ENCODE peak calls at places on chromosomes 2 and 18, in six cellular contexts. G, E, V, U, I and J are unnamed samples.

GRCh38 chr2:83168377-83168776 is 1290.7 kb downstream of the SUCLG1 start:
- DNase-seq in I (no peak), E (no peak), V (no peak), U (no peak), G (no peak), J (no peak)

GRCh38 chr2:85131116-85131515 is 2.1 kb upstream of the TCF7L1 start:
- DNase-seq in I (no peak), E (peak; percentile 13), U (no peak), V (no peak), G (no peak), J (no peak)

GRCh38 chr2:71778514-71779305 is 325.3 kb downstream of the DYSF start:
- DNase-seq in G (no peak), I (no peak), E (no peak), V (no peak), U (no peak), J (no peak)

GRCh38 chr18:59145055-59145454 is 5.4 kb downstream of the SEC11C start:
- DNase-seq in V (no peak), E (no peak), U (no peak), I (no peak), G (no peak), J (no peak)

GRCh38 chr2:208033701-208034502 is 8.6 kb upstream of the PLEKHM3 start:
- DNase-seq in V (peak; percentile 91), G (no peak), E (peak; percentile 75), U (no peak), I (no peak), J (peak; percentile 69)

GRCh38 chr2:96762529-96763253 is 2.0 kb downstream of the CNNM4 start:
- DNase-seq in E (no peak), U (no peak), I (no peak), G (no peak), V (peak; percentile 69), J (no peak)

GRCh38 chr2:63841254-63842022 is at the start of gene UGP2:
- DNase-seq in V (peak; percentile 92), E (peak; percentile 77), I (peak; percentile 96), G (peak; percentile 68), U (peak; percentile 93), J (peak; percentile 95)

GRCh38 chr2:214800180-214800579 is 9.3 kb downstream of the BARD1 start:
- DNase-seq in I (no peak), U (no peak), G (no peak), E (no peak), V (no peak), J (no peak)

GRCh38 chr2:177816740-177817139 is 255.8 kb downstream of the PDE11A start:
- DNase-seq in V (no peak), E (no peak), U (no peak), G (no peak), I (no peak), J (no peak)

DNA sequence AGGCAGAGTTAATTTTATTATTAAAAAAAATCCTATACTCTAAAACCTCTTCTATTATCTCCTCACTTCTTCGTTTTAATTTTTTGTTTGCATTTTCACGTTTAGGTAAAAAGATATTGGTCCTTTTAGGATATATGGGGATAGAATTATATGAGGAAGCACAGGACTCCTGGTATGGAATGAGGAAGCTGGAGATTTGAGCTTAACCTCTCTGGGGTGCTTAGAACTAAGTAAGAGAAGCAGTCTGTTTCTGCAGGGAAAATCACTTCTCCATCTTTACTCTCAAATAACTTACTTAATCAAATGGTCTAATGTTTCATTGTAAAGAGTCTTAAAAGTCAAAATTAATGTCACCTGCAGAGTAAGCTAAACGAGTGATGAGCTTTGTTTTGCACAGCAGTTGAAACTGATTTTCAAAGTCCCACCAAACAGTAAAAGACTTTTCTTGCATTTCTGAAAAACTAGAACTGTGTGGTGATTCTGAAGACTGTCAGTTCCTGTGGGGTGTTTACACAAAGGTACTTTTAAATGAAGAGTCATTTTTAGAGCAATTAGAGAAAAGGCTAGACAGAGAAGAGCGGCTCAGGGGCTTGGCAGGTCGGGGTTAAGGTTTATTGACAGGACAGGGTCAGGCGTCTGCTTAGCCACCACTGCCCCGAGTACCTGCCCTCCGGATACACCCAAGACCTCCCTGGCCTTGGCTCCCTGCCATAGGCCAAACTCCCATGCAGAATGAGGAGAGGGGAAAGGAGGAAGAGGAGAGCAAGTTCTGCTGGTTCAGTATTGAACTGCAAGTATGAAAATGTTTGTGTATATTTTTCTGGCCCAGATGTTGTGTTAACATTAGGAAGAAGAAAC is 21.6 kb downstream of the METAP1D start:
- DNase-seq in I (no peak), U (no peak), V (peak; percentile 67), E (no peak), G (no peak), J (no peak)
- H3K4me3 ChIP-seq in I (no peak overlapping the region), U (peak overlapping the region; percentile 17), V (peak overlapping the region; percentile 0), E (no peak overlapping the region), G (no peak overlapping the region), J (no peak overlapping the region)

GRCh38 chr2:239774933-239775622 is 250.1 kb downstream of the NDUFA10 start:
- DNase-seq in G (no peak), V (no peak), E (no peak), U (no peak), I (peak; percentile 61), J (no peak)

GRCh38 chr2:239775623-239776440 is 249.3 kb downstream of the NDUFA10 start:
- DNase-seq in U (no peak), G (no peak), V (no peak), I (peak; percentile 69), E (no peak), J (no peak)

GRCh38 chr2:239778042-239778811 is 246.9 kb downstream of the NDUFA10 start:
- DNase-seq in V (no peak), U (no peak), I (peak; percentile 76), E (no peak), G (no peak), J (peak; percentile 46)

GRCh38 chr2:239777219-239777618 is 247.9 kb downstream of the NDUFA10 start:
- DNase-seq in E (no peak), U (no peak), I (peak; percentile 55), G (no peak), V (no peak), J (no peak)

DNA sequence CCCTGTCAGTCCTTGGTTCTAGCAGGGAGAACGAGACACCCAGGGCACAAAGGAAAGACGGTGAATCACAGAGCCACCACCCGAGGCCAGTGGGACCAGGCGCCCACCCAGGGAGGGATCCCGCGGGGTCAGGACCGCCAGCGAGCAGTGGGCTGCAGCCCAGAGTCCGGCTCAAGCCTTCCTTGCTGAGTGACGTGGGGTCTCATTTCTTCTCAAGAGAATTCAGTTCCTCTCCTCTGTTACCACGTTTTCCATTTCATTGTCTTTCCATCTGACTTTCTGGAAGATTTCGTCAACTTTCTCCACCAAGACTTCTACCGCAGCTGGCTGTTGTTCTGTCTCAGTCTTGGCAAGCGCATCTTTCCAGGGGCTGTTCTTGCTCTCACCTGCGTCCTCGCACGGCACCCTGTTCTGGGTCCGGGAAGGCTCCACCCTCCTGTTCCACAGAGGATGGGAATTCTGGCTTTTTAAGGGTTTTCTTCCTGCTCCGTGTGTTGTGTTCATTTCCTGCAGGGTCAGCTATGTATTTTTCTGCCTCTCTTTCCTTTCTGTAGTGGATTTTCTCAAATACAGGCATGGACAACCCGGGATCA is 248.6 kb downstream of the NDUFA10 start:
- DNase-seq in E (no peak), V (no peak), G (no peak), U (no peak), I (peak; percentile 62), J (peak; percentile 47)
- H3K9me3 ChIP-seq in E (no peaks in the 10 kb centered on the region), V (no peaks in the 10 kb centered on the region), G (no peaks in the 10 kb centered on the region), U (peaks cover 3% of the 10 kb centered on the region), I (peaks cover 2% of the 10 kb centered on the region), J (peaks cover 3% of the 10 kb centered on the region)

GRCh38 chr2:219871396-219871795 is 244.0 kb downstream of the SLC4A3 start:
- DNase-seq in I (no peak), U (no peak), E (no peak), G (no peak), V (no peak), J (no peak)
- H3K4me3 ChIP-seq in I (no peak overlapping the region), U (no peak overlapping the region), E (no peak overlapping the region), G (no peak overlapping the region), V (no peak overlapping the region), J (no peak overlapping the region)

DNA sequence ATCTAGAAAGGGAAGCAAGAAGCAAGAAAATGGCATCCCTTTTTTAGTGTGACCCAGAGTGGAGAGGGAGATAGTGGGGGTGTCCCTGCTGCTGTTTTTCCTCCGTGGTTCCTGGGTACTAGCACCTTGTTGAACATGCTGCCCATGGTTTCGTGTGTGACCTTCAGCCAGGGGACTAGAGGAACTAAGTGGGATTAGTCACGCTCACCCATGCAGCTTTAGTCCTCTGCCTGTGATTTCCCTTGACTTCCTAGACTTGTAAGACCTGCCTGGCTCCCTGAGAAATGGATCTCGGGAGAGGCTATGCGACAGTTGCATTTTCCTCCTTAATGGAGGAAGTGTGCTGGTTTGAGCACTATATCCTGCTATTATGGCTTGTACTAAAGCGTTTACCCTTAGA is 471.4 kb downstream of the DCDC2C start:
- DNase-seq in I (no peak), E (no peak), U (no peak), G (no peak), V (no peak), J (no peak)
- H3K9me3 ChIP-seq in I (peaks cover 58% of the 10 kb centered on the region), E (no peaks in the 10 kb centered on the region), U (peaks cover 14% of the 10 kb centered on the region), G (peaks cover 15% of the 10 kb centered on the region), V (no peaks in the 10 kb centered on the region), J (peaks cover 11% of the 10 kb centered on the region)

DNA sequence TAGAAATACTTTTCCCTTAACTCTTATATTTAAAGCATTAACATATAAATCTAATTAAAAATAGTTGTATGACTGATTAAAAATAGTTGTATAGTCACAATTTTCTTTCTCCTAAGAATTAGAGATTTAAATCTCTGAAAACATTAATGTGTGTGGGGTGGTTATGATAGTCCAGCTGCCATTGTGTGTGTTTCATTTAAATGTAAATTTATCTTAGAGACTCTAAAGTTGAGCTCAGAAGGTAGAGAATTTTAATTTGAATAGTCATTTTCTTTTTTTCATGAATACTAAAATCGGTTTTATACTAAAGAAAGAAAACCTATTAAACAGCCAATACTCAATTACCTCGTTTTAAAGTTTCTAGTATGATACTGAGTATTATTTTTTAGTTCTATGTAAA is 18.6 kb downstream of the GREB1L start:
- DNase-seq in U (no peak), G (no peak), I (no peak), E (no peak), V (no peak), J (no peak)
- H3K4me3 ChIP-seq in U (no peak overlapping the region), G (no peak overlapping the region), I (no peak overlapping the region), E (no peak overlapping the region), V (no peak overlapping the region), J (no peak overlapping the region)